ENCODE peak calls at places on chromosomes 4 and X, in seven cellular contexts. M is Peyer's patch, K is GM12878, J is K562, H is A549, A is adrenal gland, T is NB4. Z is an unnamed sample.

GRCh38 chr4:107870916-107871786 is 46.4 kb downstream of the SGMS2 start:
- DNase-seq in A (no peak), H (no peak), T (no peak), K (no peak), J (no peak), M (no peak), Z (no peak)

GRCh38 chr4:71187399-71188196 is 151.2 kb upstream of the SLC4A4 start:
- DNase-seq in M (peak; percentile 67), T (no peak), A (no peak), H (peak; percentile 23), K (no peak), J (no peak), Z (no peak)

GRCh38 chrX:30618160-30618765 is 35.0 kb upstream of the GK start:
- DNase-seq in J (peak; percentile 4), A (no peak), M (no peak), T (peak; percentile 65), K (no peak), H (no peak), Z (no peak)

GRCh38 chrX:110758781-110759180 is 36.8 kb downstream of the CHRDL1 start:
- DNase-seq in M (no peak), T (no peak), K (no peak), H (no peak), J (no peak), A (no peak), Z (no peak)

GRCh38 chr4:79492148-79492547 is 84.1 kb upstream of the GK2 start:
- DNase-seq in M (no peak), A (peak; percentile 55), T (no peak), K (no peak), H (no peak), J (no peak), Z (no peak)

GRCh38 chr4:123671633-123672404 is 275.2 kb downstream of the SPRY1 start:
- DNase-seq in A (no peak), T (no peak), J (no peak), H (no peak), M (no peak), K (peak; percentile 46), Z (no peak)

GRCh38 chr4:128600996-128601857 is 208.3 kb upstream of the JADE1 start:
- DNase-seq in H (peak; percentile 48), J (peak; percentile 60), A (peak; percentile 94), T (peak; percentile 27), K (no peak), M (peak; percentile 58), Z (no peak)

GRCh38 chrX:48592971-48593370 is 4.3 kb upstream of the WDR13 start:
- DNase-seq in A (no peak), M (no peak), H (no peak), K (no peak), J (no peak), T (no peak), Z (no peak)

GRCh38 chrX:15072880-15073279 is 197.0 kb downstream of the ASB9 start:
- DNase-seq in A (no peak), J (no peak), H (no peak), M (no peak), T (no peak), K (no peak), Z (no peak)

GRCh38 chr4:681736-682451 is 7.1 kb downstream of the SLC49A3 start:
- DNase-seq in K (no peak), T (no peak), M (peak; percentile 86), A (peak; percentile 65), H (no peak), J (peak; percentile 92), Z (peak; percentile 79)

GRCh38 chrX:26851981-26852380 is 611.2 kb downstream of the PPP4R3C start:
- DNase-seq in K (no peak), M (no peak), A (no peak), H (no peak), T (peak; percentile 4), J (no peak), Z (no peak)

GRCh38 chrX:130086414-130087207 is 23.7 kb downstream of the ELF4 start:
- DNase-seq in A (no peak), M (no peak), J (peak; percentile 15), H (no peak), K (no peak), T (peak; percentile 96), Z (no peak)

GRCh38 chr4:108053281-108053701 is 63.6 kb downstream of the HADH start:
- DNase-seq in M (no peak), T (no peak), A (no peak), J (no peak), K (no peak), H (no peak), Z (no peak)

GRCh38 chrX:137052641-137053235 is 18.9 kb upstream of the GPR101 start:
- DNase-seq in A (no peak), M (no peak), H (peak; percentile 8), T (no peak), J (no peak), K (no peak), Z (no peak)

GRCh38 chr4:15682790-15683495 is 1.3 kb downstream of the FAM200B start:
- DNase-seq in A (no peak), T (peak; percentile 57), H (no peak), M (no peak), K (no peak), J (no peak), Z (no peak)

GRCh38 chr4:15684498-15684897 is 2.9 kb downstream of the FAM200B start:
- DNase-seq in M (no peak), T (no peak), K (no peak), A (no peak), H (no peak), J (no peak), Z (no peak)

GRCh38 chr4:15681067-15681371 is 608 bp upstream of the FAM200B start:
- DNase-seq in A (no peak), J (no peak), T (no peak), H (no peak), M (no peak), K (no peak), Z (no peak)

GRCh38 chr4:15682340-15682725 is 706 bp downstream of the FAM200B start:
- DNase-seq in T (peak; percentile 62), J (no peak), K (no peak), H (no peak), M (no peak), A (no peak), Z (no peak)

GRCh38 chr4:15681372-15682339 is at the start of gene FAM200B:
- DNase-seq in M (peak; percentile 99), T (peak; percentile 100), J (peak; percentile 99), K (peak; percentile 93), H (peak; percentile 89), A (peak; percentile 99), Z (peak; percentile 99)
- TF ChIP-seq POLR2A in M (peak; percentile 91), T (peak; percentile 75), J (peak; percentile 93), K (peak; percentile 89), H (peak; percentile 83), A (peak; percentile 93), Z (peak; percentile 76)

DNA sequence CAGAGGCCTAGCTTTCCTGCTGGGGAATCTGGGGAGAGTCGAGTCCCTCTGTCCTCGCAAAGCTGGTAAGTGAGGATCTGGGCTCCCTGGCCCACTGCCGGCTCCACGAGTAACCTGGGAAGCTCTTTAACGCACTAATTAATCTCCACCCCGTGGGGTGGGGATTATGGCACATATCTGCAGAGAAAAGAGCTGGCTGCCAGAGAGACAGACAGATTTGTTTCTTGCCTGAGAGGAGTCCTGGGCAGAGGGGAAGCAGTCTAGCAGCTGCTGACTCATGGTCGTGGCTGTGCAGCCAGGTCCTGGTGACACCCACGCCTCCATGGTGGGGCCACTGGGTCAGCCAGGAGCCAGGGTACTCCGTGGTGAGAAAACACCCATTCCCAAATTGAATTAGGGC is 14.0 kb downstream of the SORCS2 start:
- DNase-seq in T (no peak), M (no peak), A (peak; percentile 56), H (no peak), K (no peak), J (peak; percentile 33), Z (no peak)
- TF ChIP-seq POLR2A in T (no peak), M (no peak), A (no peak), H (no peak), K (no peak), J (no peak), Z (no peak)

DNA sequence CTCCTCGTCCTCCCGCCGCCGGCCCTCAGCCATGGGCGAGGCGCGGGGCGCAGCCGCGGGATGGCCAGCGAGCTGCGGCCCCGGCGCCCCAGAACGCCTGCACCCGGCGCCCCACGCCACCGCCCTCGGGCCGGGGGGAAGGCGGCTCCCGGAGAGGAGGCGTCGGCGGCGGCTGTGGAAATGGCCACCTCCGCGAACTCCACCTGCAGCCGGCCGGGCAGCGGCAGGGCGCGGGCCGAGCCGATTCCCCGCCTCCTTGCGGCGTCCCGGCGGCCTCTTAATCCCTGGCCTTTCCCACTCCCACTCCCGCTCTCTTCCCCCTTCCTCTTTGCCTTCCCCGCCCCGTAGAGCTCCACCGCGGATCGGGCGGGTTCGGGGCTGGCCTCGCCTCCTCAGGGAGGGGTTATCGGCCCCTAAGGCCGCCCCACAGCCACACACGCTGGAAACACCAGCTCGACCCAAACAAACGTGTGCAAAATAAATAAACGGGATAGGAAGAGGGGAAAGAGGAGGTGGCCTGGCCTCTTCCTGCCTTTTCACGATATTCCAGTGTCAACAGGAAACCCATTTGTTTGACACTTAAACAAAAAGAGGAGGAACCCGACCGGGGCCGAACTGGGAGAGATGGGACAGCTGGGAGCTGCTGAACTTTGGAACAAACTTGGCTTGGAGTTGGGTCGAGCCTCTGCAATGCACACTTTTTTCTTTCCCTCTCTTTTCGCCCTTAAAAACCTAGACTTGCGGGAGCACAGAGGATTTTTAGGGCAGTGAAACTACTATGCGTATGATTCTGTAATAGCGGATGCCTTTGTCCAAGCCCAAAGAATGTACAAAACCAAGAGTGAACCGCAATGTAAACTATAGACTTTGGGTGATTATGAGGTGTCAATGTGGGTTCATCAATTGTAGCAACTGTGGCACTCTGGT is at the start of gene SH3D19:
- DNase-seq in T (no peak), H (peak; percentile 61), K (no peak), M (peak; percentile 91), A (peak; percentile 79), J (peak; percentile 6), Z (peak; percentile 85)
- TF ChIP-seq POLR2A in T (no peak), H (peak; percentile 52), K (no peak), M (peak; percentile 80), A (peak; percentile 47), J (no peak), Z (no peak)

GRCh38 chrX:150478496-150479492 is 89.6 kb upstream of the MTM1 start:
- DNase-seq in J (no peak), A (no peak), K (no peak), M (no peak), T (no peak), H (no peak), Z (no peak)

GRCh38 chrX:150475466-150475865 is 93.0 kb upstream of the MTM1 start:
- DNase-seq in T (peak; percentile 16), A (no peak), M (no peak), K (no peak), H (no peak), J (no peak), Z (no peak)

GRCh38 chrX:150477364-150477763 is 91.1 kb upstream of the MTM1 start:
- DNase-seq in J (no peak), T (peak; percentile 26), H (no peak), K (no peak), A (no peak), M (no peak), Z (no peak)

GRCh38 chrX:150476183-150476699 is 92.2 kb upstream of the MTM1 start:
- DNase-seq in M (no peak), T (peak; percentile 51), K (no peak), J (no peak), A (no peak), H (no peak), Z (no peak)

DNA sequence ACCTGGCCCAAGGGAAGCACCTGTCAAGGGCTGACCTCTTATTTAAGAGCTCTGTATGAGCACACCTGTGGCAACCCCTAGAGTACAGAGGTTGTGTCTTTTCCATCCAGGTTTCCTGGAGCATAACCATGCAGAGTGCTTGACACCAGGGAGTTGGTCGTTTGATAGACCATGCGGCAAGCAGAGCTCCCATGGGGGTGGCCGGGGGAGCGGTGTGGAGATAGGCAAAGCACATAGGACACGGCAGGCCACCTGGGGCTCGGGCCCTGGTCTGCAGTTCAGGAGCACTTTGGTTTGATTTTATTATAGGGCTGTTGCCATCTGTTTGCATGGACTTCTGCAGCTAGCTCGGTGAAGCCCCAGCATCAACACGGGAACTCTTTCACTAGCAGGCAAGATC is 95.0 kb upstream of the MTM1 start:
- DNase-seq in A (no peak), M (no peak), J (no peak), K (no peak), H (no peak), T (no peak), Z (no peak)
- TF ChIP-seq POLR2A in A (no peak), M (no peak), J (no peak), K (no peak), H (no peak), T (no peak), Z (no peak)

Z was measured in suprapubic skin.